ENCODE peak calls at places on chromosome 22, in nine cellular contexts. S is thoracic aorta; L is CD8-positive, alpha-beta memory T cell; Q is lower lobe of right lung; X is upper lobe of right lung; E is HepG2; K is heart right ventricle; M is substantia nigra; F is heart left ventricle. T is an unnamed sample.

GRCh38 chr22:46077669-46078099 is 72.6 kb upstream of the PPARA start:
- DNase-seq in S (no peak), L (no peak), Q (peak; percentile 31), X (no peak), E (no peak), K (peak; percentile 12), M (no peak), F (no peak), T (peak; percentile 21)

GRCh38 chr22:43440556-43440955 is 28.7 kb downstream of the MPPED1 start:
- DNase-seq in S (no peak), L (no peak), Q (no peak), X (peak; percentile 58), E (no peak), K (no peak), M (no peak), F (no peak), T (no peak)

GRCh38 chr22:46365166-46365624 is 29.7 kb downstream of the TRMU start:
- DNase-seq in S (no peak), L (no peak), Q (peak; percentile 35), X (no peak), E (no peak), K (no peak), M (no peak), F (no peak), T (no peak)

GRCh38 chr22:16721969-16722368 is 103.2 kb downstream of the XKR3 start:
- DNase-seq in S (no peak), L (no peak), Q (no peak), X (no peak), E (no peak), K (no peak), M (no peak), F (no peak), T (no peak)

GRCh38 chr22:26579331-26579886 is 10.5 kb downstream of the TPST2 start:
- DNase-seq in S (no peak), L (peak; percentile 39), Q (peak; percentile 55), X (peak; percentile 66), E (no peak), K (peak; percentile 25), M (no peak), F (no peak), T (no peak)

GRCh38 chr22:31244044-31244942 is 32.2 kb downstream of the LIMK2 start:
- DNase-seq in S (no peak), L (no peak), Q (no peak), X (no peak), E (peak; percentile 43), K (no peak), M (no peak), F (no peak), T (no peak)

GRCh38 chr22:46047841-46048595 is 71.1 kb upstream of the WNT7B start:
- DNase-seq in S (no peak), L (no peak), Q (peak; percentile 66), X (peak; percentile 71), E (no peak), K (no peak), M (no peak), F (no peak), T (peak; percentile 44)

GRCh38 chr22:28637225-28637624 is 42.4 kb downstream of the TTC28 start:
- DNase-seq in S (no peak), L (no peak), Q (no peak), X (no peak), E (no peak), K (no peak), M (no peak), F (no peak), T (no peak)

GRCh38 chr22:44211946-44212930 is 31.5 kb downstream of the PARVG start:
- DNase-seq in S (no peak), L (no peak), Q (no peak), X (no peak), E (no peak), K (no peak), M (no peak), F (no peak), T (no peak)

GRCh38 chr22:36367479-36367878 is 20.3 kb downstream of the MYH9 start:
- DNase-seq in S (no peak), L (no peak), Q (peak; percentile 53), X (no peak), E (no peak), K (no peak), M (no peak), F (no peak), T (no peak)
- H3K27ac ChIP-seq in S (peak overlapping the region; percentile 93), L (no peak overlapping the region), Q (peak overlapping the region; percentile 66), X (peak overlapping the region; percentile 69), E (no peak overlapping the region), K (peak overlapping the region; percentile 84), M (no peak overlapping the region), F (peak overlapping the region; percentile 74), T (peak overlapping the region; percentile 100)

GRCh38 chr22:35598396-35598710 is 18.8 kb downstream of the MB start:
- DNase-seq in S (no peak), L (no peak), Q (no peak), X (no peak), E (no peak), K (no peak), M (no peak), F (no peak), T (no peak)

GRCh38 chr22:35599364-35599763 is 17.8 kb downstream of the MB start:
- DNase-seq in S (no peak), L (no peak), Q (no peak), X (no peak), E (no peak), K (no peak), M (no peak), F (no peak), T (no peak)

GRCh38 chr22:35597692-35598395 is 19.3 kb downstream of the MB start:
- DNase-seq in S (no peak), L (no peak), Q (peak; percentile 71), X (peak; percentile 75), E (no peak), K (peak; percentile 55), M (no peak), F (no peak), T (peak; percentile 53)

GRCh38 chr22:35594686-35595085 is 22.4 kb downstream of the MB start:
- DNase-seq in S (no peak), L (no peak), Q (no peak), X (no peak), E (no peak), K (no peak), M (no peak), F (no peak), T (no peak)

DNA sequence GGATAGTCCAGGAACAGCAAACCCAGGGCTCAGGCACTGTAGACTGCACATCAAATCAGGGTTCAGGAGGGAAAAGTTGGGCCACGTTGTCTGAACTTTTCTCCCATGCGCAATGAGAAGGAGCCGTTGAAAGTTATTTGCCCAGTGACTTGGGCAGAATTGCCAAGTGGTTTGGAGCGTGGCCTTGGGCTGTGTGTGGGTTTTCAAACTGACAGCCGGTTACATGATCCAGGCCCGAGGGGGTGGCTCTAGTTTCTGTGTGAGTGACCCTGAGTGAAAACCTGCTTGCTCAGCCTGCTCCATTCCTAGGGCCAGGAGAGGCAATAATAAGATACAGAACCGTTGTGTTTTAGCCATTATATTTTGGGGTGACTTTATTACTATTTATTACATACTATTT is 20.3 kb downstream of the MB start:
- DNase-seq in S (no peak), L (no peak), Q (no peak), X (no peak), E (no peak), K (peak; percentile 68), M (no peak), F (peak; percentile 76), T (peak; percentile 72)
- H3K27ac ChIP-seq in S (no peak overlapping the region), L (no peak overlapping the region), Q (no peak overlapping the region), X (no peak overlapping the region), E (no peak overlapping the region), K (peak overlapping the region; percentile 77), M (no peak overlapping the region), F (peak overlapping the region; percentile 59), T (peak overlapping the region; percentile 90)

GRCh38 chr22:21780259-21780658 is 44.7 kb upstream of the YPEL1 start:
- DNase-seq in S (no peak), L (no peak), Q (no peak), X (no peak), E (no peak), K (no peak), M (no peak), F (no peak), T (no peak)

GRCh38 chr22:21778705-21779363 is 43.2 kb upstream of the YPEL1 start:
- DNase-seq in S (no peak), L (no peak), Q (no peak), X (no peak), E (no peak), K (no peak), M (no peak), F (no peak), T (no peak)

GRCh38 chr22:21775061-21775460 is 39.5 kb upstream of the YPEL1 start:
- DNase-seq in S (no peak), L (no peak), Q (no peak), X (no peak), E (no peak), K (no peak), M (no peak), F (no peak), T (no peak)

DNA sequence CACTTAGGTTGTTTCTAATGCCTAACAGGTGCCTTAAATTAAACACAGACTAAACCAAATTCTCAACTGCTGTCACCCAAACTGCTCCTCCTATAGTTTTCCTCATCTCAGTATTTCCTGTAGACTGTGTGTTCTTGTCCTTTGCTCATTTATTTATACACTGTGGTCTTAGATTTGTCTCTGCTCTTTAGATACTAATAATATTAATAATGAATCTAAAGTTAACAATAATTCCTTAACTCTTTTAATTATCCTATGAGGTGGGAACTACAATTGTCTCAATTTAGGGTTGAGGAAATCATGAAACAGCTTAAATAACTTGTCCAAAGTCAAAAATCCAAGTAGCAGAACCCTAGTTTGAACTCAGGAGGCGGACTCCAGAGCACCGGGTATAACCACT is 43.9 kb upstream of the YPEL1 start:
- DNase-seq in S (no peak), L (no peak), Q (no peak), X (no peak), E (no peak), K (no peak), M (no peak), F (no peak), T (no peak)
- H3K27ac ChIP-seq in S (no peak overlapping the region), L (no peak overlapping the region), Q (no peak overlapping the region), X (no peak overlapping the region), E (no peak overlapping the region), K (no peak overlapping the region), M (no peak overlapping the region), F (no peak overlapping the region), T (no peak overlapping the region)

GRCh38 chr22:38032681-38033521 is 24.3 kb upstream of the PICK1 start:
- DNase-seq in S (no peak), L (no peak), Q (no peak), X (no peak), E (peak; percentile 51), K (no peak), M (no peak), F (no peak), T (no peak)

GRCh38 chr22:38033522-38034277 is 23.5 kb upstream of the PICK1 start:
- DNase-seq in S (no peak), L (no peak), Q (peak; percentile 42), X (no peak), E (no peak), K (peak; percentile 30), M (peak; percentile 87), F (no peak), T (no peak)

GRCh38 chr22:38034884-38035529 is 22.2 kb upstream of the PICK1 start:
- DNase-seq in S (no peak), L (no peak), Q (peak; percentile 6), X (no peak), E (no peak), K (no peak), M (no peak), F (no peak), T (no peak)

GRCh38 chr22:38035530-38035885 is 21.7 kb upstream of the PICK1 start:
- DNase-seq in S (no peak), L (no peak), Q (no peak), X (no peak), E (no peak), K (no peak), M (no peak), F (no peak), T (no peak)

GRCh38 chr22:38034278-38034882 is 22.8 kb upstream of the PICK1 start:
- DNase-seq in S (peak; percentile 57), L (no peak), Q (peak; percentile 76), X (peak; percentile 77), E (peak; percentile 50), K (peak; percentile 78), M (peak; percentile 86), F (peak; percentile 76), T (peak; percentile 70)
- H3K27ac ChIP-seq in S (peak overlapping the region; percentile 28), L (peak overlapping the region; percentile 54), Q (peak overlapping the region; percentile 65), X (peak overlapping the region; percentile 36), E (no peak overlapping the region), K (peak overlapping the region; percentile 60), M (peak overlapping the region; percentile 100), F (peak overlapping the region; percentile 59), T (peak overlapping the region; percentile 64)

T was measured in left ventricle myocardium inferior.